ENCODE peak calls at places on chromosomes 7 and 10, in five cellular contexts. Y is NCI-H2029 treated with DMSO at 0.1 percent for 48 hours, S is tibial nerve, I is HT-29, M is GM04504. C is an unnamed sample.

GRCh38 chr7:34748244-34749039 is 90.4 kb downstream of the NPSR1 start:
- DNase-seq in M (peak), S (no peak), Y (peak), I (peak), C (peak)

GRCh38 chr7:120185940-120186682 is 86.9 kb upstream of the KCND2 start:
- DNase-seq in Y (no peak), M (no peak), S (no peak), I (no peak), C (no peak)

GRCh38 chr7:75980126-75980864 is 14.1 kb downstream of the TMEM120A start:
- DNase-seq in S (no peak), Y (no peak), I (peak), M (no peak), C (no peak)

GRCh38 chr10:80598951-80599350 is 61.2 kb downstream of the SH2D4B start:
- DNase-seq in S (no peak), Y (no peak), I (no peak), M (no peak), C (no peak)

GRCh38 chr7:87599336-87599735 is 1.3 kb downstream of the ABCB1 start:
- DNase-seq in Y (no peak), S (no peak), M (no peak), I (no peak), C (no peak)

GRCh38 chr10:71522438-71523144 is 125.9 kb downstream of the CDH23 start:
- DNase-seq in M (no peak), S (no peak), I (peak), Y (no peak), C (no peak)

GRCh38 chr10:109996766-109997171 is 11.0 kb upstream of the ADD3 start:
- DNase-seq in S (no peak), M (no peak), I (peak), Y (no peak), C (no peak)

GRCh38 chr10:26573674-26574073 is 123.8 kb upstream of the PDSS1 start:
- DNase-seq in S (no peak), M (no peak), Y (no peak), I (no peak), C (no peak)

GRCh38 chr7:38585551-38585950 is 45.6 kb downstream of the AMPH start:
- DNase-seq in M (no peak), Y (no peak), I (no peak), S (no peak), C (no peak)

GRCh38 chr7:142320883-142321282 is 63.0 kb upstream of the PRSS58 start:
- DNase-seq in I (no peak), S (no peak), M (no peak), Y (no peak), C (no peak)

GRCh38 chr10:24533981-24534380 is 189.7 kb downstream of the ARHGAP21 start:
- DNase-seq in Y (no peak), S (no peak), M (no peak), I (no peak), C (no peak)

C was measured in HFF-Myc.